ENCODE peak calls at places on chromosomes 3 and 15, in four cellular contexts. J is H1, H is WTC11, N is SK-N-SH. R is an unnamed sample.

GRCh38 chr3:58048301-58048700 is 40.1 kb downstream of the FLNB start:
- DNase-seq in J (no peak), H (no peak), N (no peak), R (no peak)

GRCh38 chr15:38202356-38202755 is 50.3 kb upstream of the SPRED1 start:
- DNase-seq in J (no peak), H (no peak), N (no peak), R (no peak)

GRCh38 chr3:4680227-4680691 is 187.1 kb downstream of the ITPR1 start:
- DNase-seq in J (no peak), H (no peak), N (no peak), R (no peak)

GRCh38 chr15:56207711-56208110 is 36.0 kb downstream of the RFX7 start:
- DNase-seq in J (no peak), H (no peak), N (no peak), R (no peak)

GRCh38 chr3:127068111-127068810 is 85.3 kb downstream of the PLXNA1 start:
- DNase-seq in J (no peak), H (no peak), N (no peak), R (no peak)

GRCh38 chr3:10518506-10519150 is 13.2 kb upstream of the ATP2B2 start:
- DNase-seq in J (peak), H (no peak), N (no peak), R (no peak)

GRCh38 chr3:192772495-192772894 is 45.2 kb upstream of the FGF12 start:
- DNase-seq in J (peak), H (peak), N (peak), R (no peak)

GRCh38 chr15:55897560-55898336 is 95.7 kb downstream of the NEDD4 start:
- DNase-seq in J (peak), H (peak), N (peak), R (peak)

GRCh38 chr15:27234593-27234992 is 263.6 kb downstream of the GABRG3 start:
- DNase-seq in J (no peak), H (no peak), N (peak), R (no peak)

GRCh38 chr3:112092439-112093179 is 6.4 kb downstream of the C3orf52 start:
- DNase-seq in J (no peak), H (no peak), N (no peak), R (no peak)

GRCh38 chr15:53962646-53963561 is 15.3 kb upstream of the UNC13C start:
- DNase-seq in J (peak), H (peak), N (peak), R (peak)

GRCh38 chr15:72189250-72189902 is 8.2 kb downstream of the GRAMD2A start:
- DNase-seq in J (no peak), H (no peak), N (no peak), R (no peak)

GRCh38 chr3:160981217-160981938 is 123.8 kb downstream of the B3GALNT1 start:
- DNase-seq in J (no peak), H (no peak), N (no peak), R (no peak)

GRCh38 chr3:106913111-106913698 is 464.0 kb upstream of the CCDC54 start:
- DNase-seq in J (peak), H (peak), N (no peak), R (no peak)

GRCh38 chr15:77032052-77032646 is 37.2 kb downstream of the PSTPIP1 start:
- DNase-seq in J (peak), H (peak), N (peak), R (no peak)

GRCh38 chr3:47512416-47513124 is 942 bp downstream of the ELP6 start:
- DNase-seq in J (no peak), H (no peak), N (peak), R (peak)

GRCh38 chr15:48265145-48265544 is 59.0 kb downstream of the SLC12A1 start:
- DNase-seq in J (no peak), H (no peak), N (no peak), R (no peak)

GRCh38 chr15:69921626-69922624 is 175.8 kb downstream of the TLE3 start:
- DNase-seq in J (no peak), H (no peak), N (no peak), R (no peak)

GRCh38 chr15:34664418-34664817 is 81.0 kb upstream of the GOLGA8B start:
- DNase-seq in J (no peak), H (no peak), N (no peak), R (no peak)

GRCh38 chr3:52108302-52109232 is 45.7 kb downstream of the POC1A start:
- DNase-seq in J (no peak), H (peak), N (peak), R (peak)

GRCh38 chr3:127464642-127465041 is 125.9 kb downstream of the TPRA1 start:
- DNase-seq in J (no peak), H (no peak), N (no peak), R (no peak)

GRCh38 chr3:45677045-45677436 is 12.2 kb upstream of the SACM1L start:
- DNase-seq in J (no peak), H (no peak), N (no peak), R (no peak)

GRCh38 chr3:69787436-69788168 is 48.3 kb downstream of the MITF start:
- DNase-seq in J (no peak), H (no peak), N (no peak), R (no peak)

GRCh38 chr3:69785769-69786311 is 46.6 kb downstream of the MITF start:
- DNase-seq in J (no peak), H (no peak), N (no peak), R (no peak)

GRCh38 chr3:69786854-69787253 is 47.6 kb downstream of the MITF start:
- DNase-seq in J (no peak), H (no peak), N (no peak), R (no peak)

GRCh38 chr3:69781593-69781992 is 42.3 kb downstream of the MITF start:
- DNase-seq in J (no peak), H (no peak), N (no peak), R (no peak)

GRCh38 chr3:69784854-69785523 is 45.7 kb downstream of the MITF start:
- DNase-seq in J (no peak), H (no peak), N (peak), R (no peak)
- TF ChIP-seq MAX in J (no peak), H (no peak), N (peak), R (no peak)

GRCh38 chr15:79673416-79674123 is 223.2 kb downstream of the MTHFS start:
- DNase-seq in J (peak), H (no peak), N (no peak), R (no peak)
- TF ChIP-seq TEAD4 in J (no peak), H (no peak), N (peak), R (no peak)

GRCh38 chr3:33664195-33664594 is 53.9 kb downstream of the CLASP2 start:
- DNase-seq in J (no peak), H (no peak), N (no peak), R (peak)
- TF ChIP-seq MAX in J (no peak), H (no peak), N (no peak), R (no peak)

DNA sequence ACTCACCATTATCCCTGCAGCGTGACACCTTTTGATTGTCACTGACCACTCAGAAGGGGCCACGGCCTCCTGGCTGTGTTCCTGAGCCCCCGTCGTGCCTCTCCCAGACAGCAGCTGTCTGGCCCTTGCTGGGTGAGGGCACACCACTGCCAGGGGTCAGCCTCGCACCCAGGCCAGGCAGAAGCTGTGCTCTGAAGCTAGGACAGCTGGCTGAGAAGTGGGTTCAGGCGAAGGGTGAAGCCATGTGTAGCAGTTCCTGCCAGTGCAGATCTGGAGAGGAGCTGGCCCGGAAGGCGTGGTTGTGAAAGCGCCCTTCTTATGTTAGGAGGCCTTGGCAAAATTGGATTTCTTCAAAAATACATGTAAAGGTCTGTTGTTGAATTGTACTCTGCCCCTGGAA is 49.2 kb downstream of the KLHL25 start:
- DNase-seq in J (no peak), H (no peak), N (peak), R (no peak)
- TF ChIP-seq TEAD4 in J (no peak), H (no peak), N (no peak), R (no peak)

GRCh38 chr15:62071711-62072308 is 5.0 kb downstream of the C2CD4A start:
- DNase-seq in J (no peak), H (no peak), N (peak), R (peak)
- TF ChIP-seq MAX in J (no peak), H (no peak), N (no peak), R (no peak)

GRCh38 chr3:36729204-36730056 is 34.9 kb downstream of the DCLK3 start:
- DNase-seq in J (no peak), H (no peak), N (peak), R (peak)
- TF ChIP-seq TEAD4 in J (no peak), H (no peak), N (no peak), R (no peak)

DNA sequence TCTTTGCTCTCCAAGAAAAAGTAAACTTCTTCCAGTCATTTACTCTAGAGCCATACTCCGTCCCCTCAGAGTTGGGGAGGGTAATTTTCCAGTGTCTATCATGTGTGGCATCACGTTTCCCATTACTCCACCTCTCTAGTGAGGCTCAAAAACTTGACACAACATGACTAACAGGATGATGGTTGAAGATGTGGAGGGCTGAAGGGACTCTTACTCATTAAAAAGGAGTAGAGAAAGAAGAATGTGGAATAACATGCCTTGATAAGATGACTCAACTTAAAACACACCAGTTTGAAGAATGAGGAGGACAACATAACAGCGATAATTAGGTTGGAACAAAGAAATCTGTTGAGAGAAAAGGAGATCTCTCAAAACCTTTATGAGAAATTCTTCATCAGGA is 894.3 kb downstream of the OTOL1 start:
- DNase-seq in J (no peak), H (no peak), N (no peak), R (no peak)
- TF ChIP-seq MAX in J (no peak), H (no peak), N (no peak), R (no peak)

GRCh38 chr3:43582876-43583275 is 38.9 kb downstream of the ANO10 start:
- DNase-seq in J (no peak), H (no peak), N (no peak), R (no peak)
- TF ChIP-seq TEAD4 in J (no peak), H (no peak), N (no peak), R (no peak)

R was measured in K562.